ENCODE peak calls at places on chromosomes 16 and 17, in eight cellular contexts. One of them, this sample, is unnamed. For H3K4me1 and H3K9me3, the result is how much of the 10 kb centered on the place peaks cover.

GRCh38 chr17:20191066-20191465 is 181.9 kb downstream of the SPECC1 start:
- DNase-seq in right lobe of liver: no peak
- DNase-seq in naive thymus-derived CD4-positive, alpha-beta T cell: no peak
- DNase-seq in IMR-90: peak
- DNase-seq in ovary: no peak
- DNase-seq in mucosa of descending colon: no peak
- DNase-seq in GM23248: peak
- DNase-seq in PC-3: peak
- DNase-seq in this sample: no peak

GRCh38 chr17:73231363-73231762 is 30.3 kb downstream of the CPSF4L start:
- DNase-seq in right lobe of liver: no peak
- DNase-seq in naive thymus-derived CD4-positive, alpha-beta T cell: peak
- DNase-seq in IMR-90: peak
- DNase-seq in ovary: no peak
- DNase-seq in mucosa of descending colon: peak
- DNase-seq in GM23248: peak
- DNase-seq in PC-3: peak
- DNase-seq in this sample: no peak

GRCh38 chr17:28133562-28133970 is 91.1 kb downstream of the NLK start:
- DNase-seq in right lobe of liver: no peak
- DNase-seq in naive thymus-derived CD4-positive, alpha-beta T cell: no peak
- DNase-seq in IMR-90: peak
- DNase-seq in ovary: no peak
- DNase-seq in mucosa of descending colon: no peak
- DNase-seq in GM23248: peak
- DNase-seq in PC-3: peak
- DNase-seq in this sample: no peak

GRCh38 chr17:44128383-44128782 is 4.9 kb upstream of the HDAC5 start:
- DNase-seq in right lobe of liver: no peak
- DNase-seq in naive thymus-derived CD4-positive, alpha-beta T cell: no peak
- DNase-seq in IMR-90: no peak
- DNase-seq in ovary: no peak
- DNase-seq in mucosa of descending colon: no peak
- DNase-seq in GM23248: no peak
- DNase-seq in PC-3: no peak
- DNase-seq in this sample: no peak

GRCh38 chr16:15507299-15507958 is 73.0 kb downstream of the BMERB1 start:
- DNase-seq in right lobe of liver: no peak
- DNase-seq in naive thymus-derived CD4-positive, alpha-beta T cell: no peak
- DNase-seq in IMR-90: peak
- DNase-seq in ovary: no peak
- DNase-seq in mucosa of descending colon: no peak
- DNase-seq in GM23248: peak
- DNase-seq in PC-3: no peak
- DNase-seq in this sample: no peak

GRCh38 chr16:16150117-16150877 is 73.0 kb downstream of the ABCC6 start:
- DNase-seq in right lobe of liver: peak
- DNase-seq in naive thymus-derived CD4-positive, alpha-beta T cell: no peak
- DNase-seq in IMR-90: peak
- DNase-seq in ovary: peak
- DNase-seq in mucosa of descending colon: peak
- DNase-seq in GM23248: peak
- DNase-seq in PC-3: no peak
- DNase-seq in this sample: no peak

GRCh38 chr16:845349-845740 is 44.8 kb upstream of the GNG13 start:
- DNase-seq in right lobe of liver: no peak
- DNase-seq in naive thymus-derived CD4-positive, alpha-beta T cell: no peak
- DNase-seq in IMR-90: no peak
- DNase-seq in ovary: no peak
- DNase-seq in mucosa of descending colon: no peak
- DNase-seq in GM23248: no peak
- DNase-seq in PC-3: no peak
- DNase-seq in this sample: no peak

GRCh38 chr16:12095275-12096161 is 119.0 kb downstream of the SNX29 start:
- DNase-seq in right lobe of liver: peak
- DNase-seq in naive thymus-derived CD4-positive, alpha-beta T cell: peak
- DNase-seq in IMR-90: peak
- DNase-seq in ovary: peak
- DNase-seq in mucosa of descending colon: peak
- DNase-seq in GM23248: peak
- DNase-seq in PC-3: peak
- DNase-seq in this sample: peak

GRCh38 chr17:62840871-62841270 is 32.8 kb upstream of the MARCHF10 start:
- DNase-seq in right lobe of liver: no peak
- DNase-seq in naive thymus-derived CD4-positive, alpha-beta T cell: no peak
- DNase-seq in IMR-90: no peak
- DNase-seq in ovary: no peak
- DNase-seq in mucosa of descending colon: no peak
- DNase-seq in GM23248: no peak
- DNase-seq in PC-3: no peak
- DNase-seq in this sample: no peak

GRCh38 chr17:73595931-73596330 is 48.3 kb downstream of the SDK2 start:
- DNase-seq in right lobe of liver: no peak
- DNase-seq in naive thymus-derived CD4-positive, alpha-beta T cell: no peak
- DNase-seq in IMR-90: no peak
- DNase-seq in ovary: no peak
- DNase-seq in mucosa of descending colon: no peak
- DNase-seq in GM23248: no peak
- DNase-seq in PC-3: no peak
- DNase-seq in this sample: no peak

GRCh38 chr17:47618416-47618815 is 31.3 kb upstream of the KPNB1 start:
- DNase-seq in right lobe of liver: no peak
- DNase-seq in naive thymus-derived CD4-positive, alpha-beta T cell: no peak
- DNase-seq in IMR-90: peak
- DNase-seq in ovary: no peak
- DNase-seq in mucosa of descending colon: no peak
- DNase-seq in GM23248: peak
- DNase-seq in PC-3: peak
- DNase-seq in this sample: no peak

GRCh38 chr16:83143788-83144187 is 517.0 kb downstream of the CDH13 start:
- DNase-seq in right lobe of liver: no peak
- DNase-seq in naive thymus-derived CD4-positive, alpha-beta T cell: no peak
- DNase-seq in IMR-90: peak
- DNase-seq in ovary: no peak
- DNase-seq in mucosa of descending colon: no peak
- DNase-seq in GM23248: no peak
- DNase-seq in PC-3: no peak
- DNase-seq in this sample: no peak

GRCh38 chr16:48393843-48394703 is 8.9 kb upstream of the SIAH1 start:
- DNase-seq in right lobe of liver: peak
- DNase-seq in naive thymus-derived CD4-positive, alpha-beta T cell: no peak
- DNase-seq in IMR-90: peak
- DNase-seq in ovary: peak
- DNase-seq in mucosa of descending colon: no peak
- DNase-seq in GM23248: peak
- DNase-seq in PC-3: no peak
- DNase-seq in this sample: no peak

GRCh38 chr17:73782641-73783381 is 138.6 kb upstream of the SDK2 start:
- DNase-seq in right lobe of liver: no peak
- DNase-seq in naive thymus-derived CD4-positive, alpha-beta T cell: peak
- DNase-seq in IMR-90: no peak
- DNase-seq in ovary: no peak
- DNase-seq in mucosa of descending colon: peak
- DNase-seq in GM23248: no peak
- DNase-seq in PC-3: peak
- DNase-seq in this sample: no peak

GRCh38 chr16:54633943-54634362 is 296.7 kb upstream of the IRX5 start:
- DNase-seq in right lobe of liver: no peak
- DNase-seq in naive thymus-derived CD4-positive, alpha-beta T cell: no peak
- DNase-seq in IMR-90: no peak
- DNase-seq in ovary: no peak
- DNase-seq in mucosa of descending colon: no peak
- DNase-seq in GM23248: peak
- DNase-seq in PC-3: no peak
- DNase-seq in this sample: no peak

GRCh38 chr17:75996665-75997590 is 3.7 kb upstream of the CDK3 start:
- DNase-seq in right lobe of liver: peak
- DNase-seq in naive thymus-derived CD4-positive, alpha-beta T cell: no peak
- DNase-seq in IMR-90: peak
- DNase-seq in ovary: no peak
- DNase-seq in mucosa of descending colon: peak
- DNase-seq in GM23248: peak
- DNase-seq in PC-3: peak
- DNase-seq in this sample: no peak

GRCh38 chr16:86901483-86901882 is 323.1 kb downstream of the FOXL1 start:
- DNase-seq in right lobe of liver: no peak
- DNase-seq in naive thymus-derived CD4-positive, alpha-beta T cell: no peak
- DNase-seq in IMR-90: peak
- DNase-seq in ovary: no peak
- DNase-seq in mucosa of descending colon: no peak
- DNase-seq in GM23248: peak
- DNase-seq in PC-3: peak
- DNase-seq in this sample: no peak

GRCh38 chr16:28935924-28936783 is 4.4 kb downstream of the CD19 start:
- DNase-seq in right lobe of liver: peak
- DNase-seq in naive thymus-derived CD4-positive, alpha-beta T cell: peak
- DNase-seq in IMR-90: peak
- DNase-seq in ovary: peak
- DNase-seq in mucosa of descending colon: peak
- DNase-seq in GM23248: peak
- DNase-seq in PC-3: peak
- DNase-seq in this sample: peak

DNA sequence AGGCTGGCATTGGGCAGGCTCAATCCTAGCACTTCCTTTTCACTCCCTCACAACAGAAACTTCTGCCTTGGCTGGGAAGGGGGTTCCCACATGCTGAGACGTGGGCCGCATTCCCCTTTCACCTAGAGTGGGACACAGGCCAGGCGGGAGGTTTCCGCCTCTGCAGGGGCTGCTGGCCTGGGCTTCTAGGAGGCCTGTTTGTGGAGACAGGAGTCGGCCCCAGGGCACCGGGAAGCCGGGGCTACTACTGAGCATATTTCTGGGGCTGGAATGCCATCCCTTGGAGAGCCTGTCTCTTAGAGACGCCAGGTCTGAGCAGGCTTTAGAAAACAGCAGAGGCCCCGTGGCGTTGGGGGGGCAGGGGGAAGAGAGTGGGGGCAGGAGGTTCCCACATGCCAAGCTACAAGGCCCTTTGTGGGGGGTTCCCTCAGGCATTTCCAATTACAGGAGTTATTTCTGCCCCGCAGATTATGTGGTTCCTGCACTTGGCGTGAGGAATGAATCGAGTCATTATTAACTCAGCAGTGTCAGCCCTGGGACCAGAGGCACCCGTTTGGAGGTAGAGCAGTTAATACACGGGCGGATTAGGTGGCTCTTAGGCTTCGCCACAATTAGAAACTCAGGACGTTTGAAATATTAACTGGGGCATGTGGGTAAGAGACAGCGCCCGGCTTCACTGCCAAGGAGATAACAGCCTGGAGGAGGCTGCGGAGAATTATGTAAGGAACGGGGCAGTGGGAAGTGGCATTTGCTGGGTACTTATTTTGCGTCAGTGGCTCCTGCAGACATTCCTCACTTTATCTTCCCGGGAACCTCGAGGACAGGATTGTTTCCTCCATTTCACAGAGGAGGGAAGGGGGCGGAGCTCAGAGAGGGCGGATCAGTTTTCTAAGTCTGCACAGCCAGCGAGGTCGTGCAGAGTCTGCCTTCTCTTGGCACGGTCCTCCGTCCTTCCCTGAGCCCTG is 162.5 kb downstream of the MAF start:
- DNase-seq in right lobe of liver: no peak
- DNase-seq in naive thymus-derived CD4-positive, alpha-beta T cell: no peak
- DNase-seq in IMR-90: no peak
- DNase-seq in ovary: peak
- DNase-seq in mucosa of descending colon: no peak
- DNase-seq in GM23248: no peak
- DNase-seq in PC-3: no peak
- DNase-seq in this sample: no peak
- H3K4me3 ChIP-seq in right lobe of liver: no peak
- H3K4me3 ChIP-seq in naive thymus-derived CD4-positive, alpha-beta T cell: no peak
- H3K4me3 ChIP-seq in IMR-90: no peak
- H3K4me3 ChIP-seq in ovary: no peak
- H3K4me3 ChIP-seq in mucosa of descending colon: no peak
- H3K4me3 ChIP-seq in GM23248: no peak
- H3K4me3 ChIP-seq in PC-3: no peak
- H3K4me3 ChIP-seq in this sample: no peak

DNA sequence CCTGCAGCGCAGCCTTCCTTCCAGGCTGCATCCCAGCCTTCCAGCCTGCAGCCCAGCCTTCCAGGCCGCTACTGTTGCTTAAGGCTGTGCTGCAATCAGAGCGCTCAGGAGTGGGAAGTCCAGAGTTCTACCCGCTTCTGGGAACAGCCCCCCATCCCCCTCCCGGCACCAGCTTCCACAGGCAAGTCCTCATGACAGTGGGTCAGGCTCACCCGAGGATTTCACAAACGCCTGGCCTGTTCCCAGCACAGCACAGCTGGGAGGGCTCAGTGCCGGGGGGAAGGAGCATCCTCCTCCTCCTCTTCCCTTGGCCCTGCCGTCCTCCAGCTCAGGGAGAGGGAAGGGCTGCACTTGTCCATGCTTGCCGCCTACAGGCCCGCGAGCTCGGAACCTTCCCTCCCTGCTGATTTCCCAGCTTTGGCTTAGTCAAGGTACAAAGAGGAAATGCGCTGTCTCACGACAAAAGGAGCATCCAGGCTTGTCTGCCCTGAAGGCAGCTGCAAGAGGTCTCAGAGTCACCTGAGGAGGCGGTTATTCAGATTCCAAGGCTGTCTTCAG is 8.3 kb downstream of the SOCS3 start:
- DNase-seq in right lobe of liver: peak
- DNase-seq in naive thymus-derived CD4-positive, alpha-beta T cell: no peak
- DNase-seq in IMR-90: peak
- DNase-seq in ovary: peak
- DNase-seq in mucosa of descending colon: peak
- DNase-seq in GM23248: peak
- DNase-seq in PC-3: no peak
- DNase-seq in this sample: no peak
- H3K4me1 ChIP-seq in right lobe of liver: under half
- H3K4me1 ChIP-seq in naive thymus-derived CD4-positive, alpha-beta T cell: half or more
- H3K4me1 ChIP-seq in IMR-90: under half
- H3K4me1 ChIP-seq in ovary: under half
- H3K4me1 ChIP-seq in mucosa of descending colon: under half
- H3K4me1 ChIP-seq in GM23248: under half
- H3K4me1 ChIP-seq in PC-3: under half
- H3K4me1 ChIP-seq in this sample: half or more

GRCh38 chr16:27389272-27389961 is 12.6 kb upstream of the IL21R start:
- DNase-seq in right lobe of liver: no peak
- DNase-seq in naive thymus-derived CD4-positive, alpha-beta T cell: no peak
- DNase-seq in IMR-90: peak
- DNase-seq in ovary: no peak
- DNase-seq in mucosa of descending colon: no peak
- DNase-seq in GM23248: no peak
- DNase-seq in PC-3: no peak
- DNase-seq in this sample: no peak
- H3K9me3 ChIP-seq in right lobe of liver: under half
- H3K9me3 ChIP-seq in naive thymus-derived CD4-positive, alpha-beta T cell: under half
- H3K9me3 ChIP-seq in IMR-90: under half
- H3K9me3 ChIP-seq in ovary: under half
- H3K9me3 ChIP-seq in mucosa of descending colon: under half
- H3K9me3 ChIP-seq in GM23248: under half
- H3K9me3 ChIP-seq in PC-3: under half
- H3K9me3 ChIP-seq in this sample: under half

DNA sequence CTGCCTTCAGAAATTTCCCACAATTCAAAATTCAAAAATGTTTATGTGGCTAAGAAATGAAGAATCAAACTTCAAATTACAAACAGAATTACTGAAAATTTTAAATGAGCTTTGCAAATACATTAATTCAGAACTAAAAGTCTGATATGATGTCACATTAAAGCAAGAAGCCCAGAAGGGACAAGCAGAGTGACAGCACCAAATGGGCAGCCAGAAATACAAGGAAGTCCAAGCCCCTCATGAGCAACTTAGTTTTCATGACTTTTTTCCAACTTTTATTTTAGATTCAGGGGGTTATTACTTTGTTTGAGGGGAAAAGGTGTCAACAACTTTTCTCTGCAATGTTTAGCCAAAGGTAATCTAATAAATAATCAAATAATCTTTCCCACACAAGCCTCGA is 21.5 kb downstream of the UBE2G1 start:
- DNase-seq in right lobe of liver: no peak
- DNase-seq in naive thymus-derived CD4-positive, alpha-beta T cell: no peak
- DNase-seq in IMR-90: no peak
- DNase-seq in ovary: no peak
- DNase-seq in mucosa of descending colon: no peak
- DNase-seq in GM23248: no peak
- DNase-seq in PC-3: no peak
- DNase-seq in this sample: no peak
- H3K4me3 ChIP-seq in right lobe of liver: no peak
- H3K4me3 ChIP-seq in naive thymus-derived CD4-positive, alpha-beta T cell: no peak
- H3K4me3 ChIP-seq in IMR-90: no peak
- H3K4me3 ChIP-seq in ovary: no peak
- H3K4me3 ChIP-seq in mucosa of descending colon: no peak
- H3K4me3 ChIP-seq in GM23248: no peak
- H3K4me3 ChIP-seq in PC-3: no peak
- H3K4me3 ChIP-seq in this sample: no peak

This sample was measured in CD4-positive, CD25-positive, alpha-beta regulatory T cell.